ENCODE peak calls at places on chromosomes 5 and 9, in nine cellular contexts. I is WTC11, J is NB4, Y is kidney, P is K562, B is cardiac fibroblast, A is A549, C is foreskin fibroblast, K is uterus. O is an unnamed sample.

GRCh38 chr9:30012622-30013021 is 2371.8 kb upstream of the ACO1 start:
- DNase-seq in I (no peak), J (no peak), Y (no peak), P (no peak), B (no peak), A (no peak), C (no peak), K (no peak), O (no peak)

GRCh38 chr5:9820696-9821449 is 190.7 kb upstream of the TAS2R1 start:
- DNase-seq in I (no peak), J (no peak), Y (no peak), P (no peak), B (peak), A (no peak), C (peak), K (no peak), O (no peak)

GRCh38 chr9:127877566-127877998 is at the start of gene AK1:
- DNase-seq in I (peak), J (no peak), Y (peak), P (peak), B (peak), A (no peak), C (peak), K (peak), O (no peak)

GRCh38 chr9:123399803-123400378 is 43.9 kb downstream of the CRB2 start:
- DNase-seq in I (peak), J (peak), Y (no peak), P (peak), B (no peak), A (peak), C (no peak), K (no peak), O (no peak)

GRCh38 chr9:117434568-117434967 is 19.7 kb upstream of the ASTN2 start:
- DNase-seq in I (no peak), J (no peak), Y (no peak), P (no peak), B (no peak), A (no peak), C (no peak), K (no peak), O (no peak)

GRCh38 chr5:107203231-107203630 is 467.5 kb downstream of the EFNA5 start:
- DNase-seq in I (no peak), J (no peak), Y (no peak), P (no peak), B (no peak), A (no peak), C (peak), K (no peak), O (no peak)

GRCh38 chr5:150317048-150318003 is 14.6 kb upstream of the ARSI start:
- DNase-seq in I (no peak), J (peak), Y (peak), P (peak), B (peak), A (peak), C (peak), K (no peak), O (peak)

GRCh38 chr5:175872287-175873089 is 1.1 kb downstream of the CPLX2 start:
- DNase-seq in I (peak), J (peak), Y (no peak), P (no peak), B (no peak), A (peak), C (no peak), K (no peak), O (no peak)

GRCh38 chr9:129133067-129133466 is 21.9 kb downstream of the PTPA start:
- DNase-seq in I (no peak), J (no peak), Y (peak), P (no peak), B (no peak), A (no peak), C (peak), K (no peak), O (no peak)

GRCh38 chr5:174418809-174419522 is 305.4 kb upstream of the MSX2 start:
- DNase-seq in I (peak), J (peak), Y (no peak), P (no peak), B (peak), A (peak), C (no peak), K (no peak), O (no peak)

GRCh38 chr5:141632650-141633049 is 4.0 kb downstream of the HDAC3 start:
- DNase-seq in I (no peak), J (no peak), Y (no peak), P (no peak), B (no peak), A (no peak), C (no peak), K (no peak), O (no peak)

GRCh38 chr5:14458414-14458813 is 123.2 kb upstream of the OTULINL start:
- DNase-seq in I (no peak), J (no peak), Y (no peak), P (no peak), B (no peak), A (no peak), C (no peak), K (no peak), O (no peak)

GRCh38 chr9:89939893-89940292 is 335.1 kb downstream of the GADD45G start:
- DNase-seq in I (no peak), J (no peak), Y (no peak), P (no peak), B (no peak), A (no peak), C (no peak), K (no peak), O (no peak)

GRCh38 chr9:31677877-31678276 is 706.6 kb upstream of the ACO1 start:
- DNase-seq in I (no peak), J (no peak), Y (no peak), P (no peak), B (no peak), A (no peak), C (no peak), K (no peak), O (no peak)

GRCh38 chr5:168648576-168648975 is 69.4 kb upstream of the PANK3 start:
- DNase-seq in I (no peak), J (no peak), Y (no peak), P (no peak), B (no peak), A (no peak), C (no peak), K (no peak), O (no peak)

GRCh38 chr5:151085517-151086031 is 4.7 kb upstream of the TNIP1 start:
- DNase-seq in I (no peak), J (no peak), Y (peak), P (no peak), B (peak), A (no peak), C (no peak), K (peak), O (no peak)

DNA sequence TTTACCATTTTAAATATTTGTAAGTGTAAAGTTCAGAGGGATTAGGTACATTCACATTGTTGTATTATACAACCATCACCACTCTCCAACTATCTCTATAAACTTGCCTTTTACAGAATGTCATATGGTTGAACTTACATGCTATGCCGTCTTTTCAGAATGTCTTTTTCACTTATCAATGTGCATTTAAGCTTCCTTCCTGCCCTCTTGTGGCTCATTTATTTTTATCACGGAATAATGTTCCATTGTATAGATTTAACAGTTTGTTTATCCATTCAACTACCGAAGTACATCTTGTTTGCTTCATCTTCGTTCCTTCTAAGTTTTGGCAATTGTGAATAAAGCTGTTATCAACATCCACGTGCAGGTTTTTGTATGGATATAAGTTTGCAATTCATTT is 133.3 kb upstream of the C6 start:
- DNase-seq in I (no peak), J (peak), Y (no peak), P (no peak), B (peak), A (no peak), C (peak), K (no peak), O (no peak)
- TF ChIP-seq CTCF in I (no peak), J (no peak), Y (no peak), P (no peak), B (no peak), A (peak), C (no peak), K (no peak), O (no peak)

GRCh38 chr9:133088756-133089155 is 27.0 kb downstream of the CEL start:
- DNase-seq in I (no peak), J (no peak), Y (no peak), P (no peak), B (no peak), A (no peak), C (no peak), K (no peak), O (no peak)

GRCh38 chr9:133090752-133091325 is 29.1 kb downstream of the CEL start:
- DNase-seq in I (no peak), J (no peak), Y (peak), P (no peak), B (no peak), A (no peak), C (no peak), K (no peak), O (no peak)

GRCh38 chr9:133088146-133088750 is 26.5 kb downstream of the CEL start:
- DNase-seq in I (no peak), J (no peak), Y (peak), P (no peak), B (no peak), A (no peak), C (no peak), K (no peak), O (no peak)

GRCh38 chr9:133089271-133089671 is 27.5 kb downstream of the CEL start:
- DNase-seq in I (no peak), J (peak), Y (no peak), P (no peak), B (no peak), A (no peak), C (no peak), K (no peak), O (no peak)

GRCh38 chr9:133090187-133090586 is 28.4 kb downstream of the CEL start:
- DNase-seq in I (no peak), J (no peak), Y (peak), P (no peak), B (no peak), A (no peak), C (no peak), K (no peak), O (no peak)
- TF ChIP-seq CTCF in I (no peak), J (no peak), Y (no peak), P (no peak), B (no peak), A (no peak), C (no peak), K (no peak), O (no peak)

GRCh38 chr9:7273575-7273974 is 515.8 kb downstream of the KDM4C start:
- DNase-seq in I (no peak), J (peak), Y (no peak), P (no peak), B (peak), A (no peak), C (peak), K (peak), O (no peak)
- TF ChIP-seq CTCF in I (no peak), J (peak), Y (no peak), P (no peak), B (peak), A (peak), C (peak), K (peak), O (no peak)

DNA sequence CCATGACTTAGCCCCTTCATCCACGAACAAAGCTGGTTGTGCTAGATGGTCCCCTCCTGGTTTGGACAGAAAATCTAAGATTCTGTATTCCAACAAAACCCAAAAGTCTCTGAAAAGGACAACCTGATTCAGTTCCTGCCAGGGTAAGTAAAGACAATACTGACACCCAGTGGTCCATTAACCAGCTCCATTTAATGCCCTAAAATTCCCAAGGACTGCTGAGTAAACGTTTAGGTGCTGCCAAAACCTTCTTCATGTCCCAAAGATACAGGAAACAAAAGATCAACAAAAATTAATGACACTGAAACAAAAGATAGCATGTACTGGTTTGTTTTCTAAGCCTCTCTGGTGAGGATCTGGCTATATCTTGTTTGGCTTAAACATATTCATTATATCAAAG is 25.3 kb upstream of the PPP1R2B start:
- DNase-seq in I (no peak), J (peak), Y (no peak), P (no peak), B (peak), A (peak), C (peak), K (no peak), O (no peak)
- TF ChIP-seq CTCF in I (no peak), J (no peak), Y (no peak), P (no peak), B (no peak), A (peak), C (peak), K (peak), O (no peak)

DNA sequence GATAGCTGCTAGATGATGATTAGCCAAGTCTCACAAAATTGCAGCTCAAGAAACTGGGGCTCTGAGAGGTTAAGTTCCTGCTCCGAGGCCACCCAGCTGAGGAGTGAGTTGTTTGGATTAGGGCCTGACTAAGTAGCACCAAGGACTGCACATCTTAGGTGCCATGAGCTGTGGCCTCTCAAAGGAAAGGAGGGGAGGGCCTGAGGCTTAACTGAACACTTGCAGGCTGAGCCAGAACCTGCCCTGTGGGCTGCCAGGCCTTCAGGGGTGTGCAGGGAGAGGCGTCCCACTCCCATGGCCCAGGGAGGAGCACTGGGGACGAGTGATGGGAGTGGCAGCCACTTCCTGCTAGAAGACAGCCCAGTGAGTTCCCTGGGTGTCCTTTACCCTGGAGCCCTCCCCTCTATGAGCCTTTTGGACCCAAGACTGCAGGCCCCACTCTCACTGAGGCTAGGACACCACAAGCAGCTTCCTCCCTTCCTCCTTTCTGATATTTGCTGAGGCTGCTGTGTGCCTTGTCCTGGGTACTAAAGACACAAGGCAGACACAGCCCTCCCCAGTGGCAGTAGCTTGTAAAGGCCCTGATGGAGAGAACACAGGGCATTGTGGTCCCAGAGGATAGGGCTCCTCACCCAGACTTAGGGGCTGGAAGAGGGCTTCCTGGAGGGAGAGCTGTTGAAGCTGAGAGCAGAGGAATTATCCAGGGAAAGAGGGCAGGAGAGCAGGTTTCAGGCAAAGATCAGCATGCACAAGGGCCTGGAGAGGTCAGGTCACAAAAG is 22.1 kb downstream of the LMX1B start:
- DNase-seq in I (no peak), J (peak), Y (no peak), P (no peak), B (no peak), A (no peak), C (no peak), K (no peak), O (no peak)
- TF ChIP-seq CTCF in I (no peak), J (no peak), Y (no peak), P (no peak), B (no peak), A (no peak), C (no peak), K (no peak), O (no peak)

DNA sequence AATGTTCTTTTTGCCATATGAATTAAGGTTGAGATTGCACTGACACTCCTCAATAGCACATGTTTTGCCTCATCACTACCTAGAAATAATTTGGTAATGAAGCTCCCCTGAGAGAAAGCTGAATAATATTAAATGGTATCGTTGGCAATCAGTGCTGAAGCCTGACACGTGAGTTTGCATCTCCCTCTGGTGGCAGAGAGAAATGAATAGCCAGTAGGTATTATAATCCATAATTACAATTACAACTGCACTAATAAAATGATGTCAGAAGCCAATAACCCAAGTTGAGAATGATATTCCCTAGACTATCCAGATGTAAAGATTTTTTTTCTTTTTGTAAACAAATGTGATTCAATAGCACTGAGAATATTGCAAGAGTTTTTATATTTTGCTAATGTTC is 700.3 kb downstream of the PTPRD start:
- DNase-seq in I (no peak), J (no peak), Y (no peak), P (no peak), B (no peak), A (no peak), C (no peak), K (no peak), O (no peak)
- TF ChIP-seq CTCF in I (no peak), J (peak), Y (no peak), P (no peak), B (no peak), A (no peak), C (no peak), K (no peak), O (no peak)

GRCh38 chr5:180803181-180804128 is 849 bp upstream of the MGAT1 start:
- DNase-seq in I (peak), J (peak), Y (peak), P (peak), B (peak), A (no peak), C (peak), K (peak), O (no peak)
- TF ChIP-seq CTCF in I (no peak), J (peak), Y (no peak), P (peak), B (no peak), A (no peak), C (no peak), K (no peak), O (peak)

GRCh38 chr9:107138261-107138992 is 144.7 kb upstream of the RAD23B start:
- DNase-seq in I (no peak), J (no peak), Y (no peak), P (no peak), B (peak), A (no peak), C (peak), K (no peak), O (no peak)

GRCh38 chr9:107142430-107142829 is 140.6 kb upstream of the RAD23B start:
- DNase-seq in I (no peak), J (no peak), Y (no peak), P (no peak), B (peak), A (no peak), C (peak), K (no peak), O (no peak)

GRCh38 chr9:107144475-107144874 is 138.6 kb upstream of the RAD23B start:
- DNase-seq in I (no peak), J (no peak), Y (no peak), P (no peak), B (no peak), A (no peak), C (no peak), K (no peak), O (no peak)

GRCh38 chr9:107142896-107143603 is 140.0 kb upstream of the RAD23B start:
- DNase-seq in I (no peak), J (no peak), Y (no peak), P (no peak), B (peak), A (no peak), C (no peak), K (no peak), O (no peak)

GRCh38 chr9:107141967-107142366 is 141.1 kb upstream of the RAD23B start:
- DNase-seq in I (no peak), J (peak), Y (no peak), P (no peak), B (peak), A (no peak), C (peak), K (no peak), O (no peak)
- TF ChIP-seq CTCF in I (no peak), J (no peak), Y (no peak), P (no peak), B (peak), A (peak), C (peak), K (no peak), O (no peak)

O was measured in omental fat pad.